ENCODE peak calls at places on chromosomes 5 and 9, in nine cellular contexts. One of them, this sample, is unnamed.

GRCh38 chr9:96567203-96567700 is 52.4 kb downstream of the CDC14B start:
- DNase-seq in activated B cell treated with CpG ODN at 0.5 μM for 24 hours: no peak
- DNase-seq in CD4-positive, alpha-beta T cell: no peak
- DNase-seq in A673: peak
- DNase-seq in brain microvascular endothelial cell: no peak
- DNase-seq in PC-3: no peak
- DNase-seq in fibroblast of mammary gland: peak
- DNase-seq in tibial artery: no peak
- DNase-seq in Panc1: no peak
- DNase-seq in this sample: no peak

GRCh38 chr5:136098171-136098570 is 34.5 kb upstream of the SMAD5 start:
- DNase-seq in activated B cell treated with CpG ODN at 0.5 μM for 24 hours: no peak
- DNase-seq in CD4-positive, alpha-beta T cell: no peak
- DNase-seq in A673: no peak
- DNase-seq in brain microvascular endothelial cell: no peak
- DNase-seq in PC-3: no peak
- DNase-seq in fibroblast of mammary gland: no peak
- DNase-seq in tibial artery: no peak
- DNase-seq in Panc1: no peak
- DNase-seq in this sample: no peak

GRCh38 chr9:133054966-133055365 is 6.8 kb upstream of the CEL start:
- DNase-seq in activated B cell treated with CpG ODN at 0.5 μM for 24 hours: no peak
- DNase-seq in CD4-positive, alpha-beta T cell: no peak
- DNase-seq in A673: no peak
- DNase-seq in brain microvascular endothelial cell: peak
- DNase-seq in PC-3: no peak
- DNase-seq in fibroblast of mammary gland: peak
- DNase-seq in tibial artery: no peak
- DNase-seq in Panc1: no peak
- DNase-seq in this sample: no peak

GRCh38 chr5:175797521-175798038 is 73.8 kb upstream of the CPLX2 start:
- DNase-seq in activated B cell treated with CpG ODN at 0.5 μM for 24 hours: no peak
- DNase-seq in CD4-positive, alpha-beta T cell: no peak
- DNase-seq in A673: no peak
- DNase-seq in brain microvascular endothelial cell: no peak
- DNase-seq in PC-3: peak
- DNase-seq in fibroblast of mammary gland: no peak
- DNase-seq in tibial artery: no peak
- DNase-seq in Panc1: no peak
- DNase-seq in this sample: no peak

GRCh38 chr5:132830436-132831094 is at the start of gene SHROOM1:
- DNase-seq in activated B cell treated with CpG ODN at 0.5 μM for 24 hours: peak
- DNase-seq in CD4-positive, alpha-beta T cell: no peak
- DNase-seq in A673: no peak
- DNase-seq in brain microvascular endothelial cell: no peak
- DNase-seq in PC-3: peak
- DNase-seq in fibroblast of mammary gland: peak
- DNase-seq in tibial artery: peak
- DNase-seq in Panc1: no peak
- DNase-seq in this sample: no peak

GRCh38 chr5:113081881-113082546 is 105.4 kb downstream of the DCP2 start:
- DNase-seq in activated B cell treated with CpG ODN at 0.5 μM for 24 hours: no peak
- DNase-seq in CD4-positive, alpha-beta T cell: no peak
- DNase-seq in A673: no peak
- DNase-seq in brain microvascular endothelial cell: peak
- DNase-seq in PC-3: peak
- DNase-seq in fibroblast of mammary gland: peak
- DNase-seq in tibial artery: no peak
- DNase-seq in Panc1: no peak
- DNase-seq in this sample: no peak

GRCh38 chr5:175851727-175852126 is 19.7 kb upstream of the CPLX2 start:
- DNase-seq in activated B cell treated with CpG ODN at 0.5 μM for 24 hours: no peak
- DNase-seq in CD4-positive, alpha-beta T cell: no peak
- DNase-seq in A673: no peak
- DNase-seq in brain microvascular endothelial cell: no peak
- DNase-seq in PC-3: no peak
- DNase-seq in fibroblast of mammary gland: no peak
- DNase-seq in tibial artery: no peak
- DNase-seq in Panc1: no peak
- DNase-seq in this sample: no peak

GRCh38 chr9:72294952-72295351 is 70.1 kb downstream of the ZFAND5 start:
- DNase-seq in activated B cell treated with CpG ODN at 0.5 μM for 24 hours: no peak
- DNase-seq in CD4-positive, alpha-beta T cell: no peak
- DNase-seq in A673: no peak
- DNase-seq in brain microvascular endothelial cell: no peak
- DNase-seq in PC-3: no peak
- DNase-seq in fibroblast of mammary gland: no peak
- DNase-seq in tibial artery: no peak
- DNase-seq in Panc1: no peak
- DNase-seq in this sample: no peak

GRCh38 chr9:14813336-14814020 is 90.9 kb upstream of the CER1 start:
- DNase-seq in activated B cell treated with CpG ODN at 0.5 μM for 24 hours: no peak
- DNase-seq in CD4-positive, alpha-beta T cell: no peak
- DNase-seq in A673: peak
- DNase-seq in brain microvascular endothelial cell: peak
- DNase-seq in PC-3: peak
- DNase-seq in fibroblast of mammary gland: peak
- DNase-seq in tibial artery: no peak
- DNase-seq in Panc1: no peak
- DNase-seq in this sample: no peak

GRCh38 chr9:104836235-104836634 is 72.3 kb downstream of the NIPSNAP3B start:
- DNase-seq in activated B cell treated with CpG ODN at 0.5 μM for 24 hours: no peak
- DNase-seq in CD4-positive, alpha-beta T cell: no peak
- DNase-seq in A673: peak
- DNase-seq in brain microvascular endothelial cell: no peak
- DNase-seq in PC-3: no peak
- DNase-seq in fibroblast of mammary gland: no peak
- DNase-seq in tibial artery: no peak
- DNase-seq in Panc1: no peak
- DNase-seq in this sample: no peak

GRCh38 chr5:1004598-1005361 is 3.8 kb upstream of the NKD2 start:
- DNase-seq in activated B cell treated with CpG ODN at 0.5 μM for 24 hours: peak
- DNase-seq in CD4-positive, alpha-beta T cell: peak
- DNase-seq in A673: peak
- DNase-seq in brain microvascular endothelial cell: no peak
- DNase-seq in PC-3: peak
- DNase-seq in fibroblast of mammary gland: peak
- DNase-seq in tibial artery: peak
- DNase-seq in Panc1: no peak
- DNase-seq in this sample: peak

GRCh38 chr5:127428748-127429147 is 88.7 kb upstream of the PRRC1 start:
- DNase-seq in activated B cell treated with CpG ODN at 0.5 μM for 24 hours: no peak
- DNase-seq in CD4-positive, alpha-beta T cell: no peak
- DNase-seq in A673: no peak
- DNase-seq in brain microvascular endothelial cell: no peak
- DNase-seq in PC-3: no peak
- DNase-seq in fibroblast of mammary gland: no peak
- DNase-seq in tibial artery: no peak
- DNase-seq in Panc1: no peak
- DNase-seq in this sample: no peak

GRCh38 chr5:157571357-157571827 is 4.2 kb downstream of the ADAM19 start:
- DNase-seq in activated B cell treated with CpG ODN at 0.5 μM for 24 hours: peak
- DNase-seq in CD4-positive, alpha-beta T cell: no peak
- DNase-seq in A673: no peak
- DNase-seq in brain microvascular endothelial cell: peak
- DNase-seq in PC-3: no peak
- DNase-seq in fibroblast of mammary gland: no peak
- DNase-seq in tibial artery: no peak
- DNase-seq in Panc1: no peak
- DNase-seq in this sample: no peak

GRCh38 chr5:160506006-160507004 is 84.7 kb downstream of the PTTG1 start:
- DNase-seq in activated B cell treated with CpG ODN at 0.5 μM for 24 hours: no peak
- DNase-seq in CD4-positive, alpha-beta T cell: peak
- DNase-seq in A673: peak
- DNase-seq in brain microvascular endothelial cell: peak
- DNase-seq in PC-3: no peak
- DNase-seq in fibroblast of mammary gland: peak
- DNase-seq in tibial artery: no peak
- DNase-seq in Panc1: no peak
- DNase-seq in this sample: peak

GRCh38 chr9:123550012-123550411 is 194.0 kb downstream of the CRB2 start:
- DNase-seq in activated B cell treated with CpG ODN at 0.5 μM for 24 hours: no peak
- DNase-seq in CD4-positive, alpha-beta T cell: no peak
- DNase-seq in A673: no peak
- DNase-seq in brain microvascular endothelial cell: no peak
- DNase-seq in PC-3: no peak
- DNase-seq in fibroblast of mammary gland: no peak
- DNase-seq in tibial artery: no peak
- DNase-seq in Panc1: no peak
- DNase-seq in this sample: no peak

GRCh38 chr5:69276422-69277174 is 41.9 kb downstream of the CDK7 start:
- DNase-seq in activated B cell treated with CpG ODN at 0.5 μM for 24 hours: no peak
- DNase-seq in CD4-positive, alpha-beta T cell: no peak
- DNase-seq in A673: no peak
- DNase-seq in brain microvascular endothelial cell: no peak
- DNase-seq in PC-3: peak
- DNase-seq in fibroblast of mammary gland: peak
- DNase-seq in tibial artery: no peak
- DNase-seq in Panc1: no peak
- DNase-seq in this sample: no peak

GRCh38 chr5:84017704-84018240 is 297.1 kb upstream of the HAPLN1 start:
- DNase-seq in activated B cell treated with CpG ODN at 0.5 μM for 24 hours: no peak
- DNase-seq in CD4-positive, alpha-beta T cell: no peak
- DNase-seq in A673: no peak
- DNase-seq in brain microvascular endothelial cell: peak
- DNase-seq in PC-3: peak
- DNase-seq in fibroblast of mammary gland: peak
- DNase-seq in tibial artery: no peak
- DNase-seq in Panc1: no peak
- DNase-seq in this sample: no peak

GRCh38 chr5:141814064-141814982 is 63.9 kb downstream of the PCDH1 start:
- DNase-seq in activated B cell treated with CpG ODN at 0.5 μM for 24 hours: peak
- DNase-seq in CD4-positive, alpha-beta T cell: no peak
- DNase-seq in A673: no peak
- DNase-seq in brain microvascular endothelial cell: peak
- DNase-seq in PC-3: peak
- DNase-seq in fibroblast of mammary gland: peak
- DNase-seq in tibial artery: no peak
- DNase-seq in Panc1: peak
- DNase-seq in this sample: no peak

GRCh38 chr5:87359106-87359505 is 53.6 kb downstream of the CCNH start:
- DNase-seq in activated B cell treated with CpG ODN at 0.5 μM for 24 hours: no peak
- DNase-seq in CD4-positive, alpha-beta T cell: no peak
- DNase-seq in A673: no peak
- DNase-seq in brain microvascular endothelial cell: no peak
- DNase-seq in PC-3: no peak
- DNase-seq in fibroblast of mammary gland: no peak
- DNase-seq in tibial artery: no peak
- DNase-seq in Panc1: no peak
- DNase-seq in this sample: no peak

GRCh38 chr5:148107608-148108007 is 43.8 kb downstream of the SPINK5 start:
- DNase-seq in activated B cell treated with CpG ODN at 0.5 μM for 24 hours: no peak
- DNase-seq in CD4-positive, alpha-beta T cell: no peak
- DNase-seq in A673: no peak
- DNase-seq in brain microvascular endothelial cell: no peak
- DNase-seq in PC-3: peak
- DNase-seq in fibroblast of mammary gland: peak
- DNase-seq in tibial artery: no peak
- DNase-seq in Panc1: no peak
- DNase-seq in this sample: no peak
- TF ChIP-seq CTCF in activated B cell treated with CpG ODN at 0.5 μM for 24 hours: no peak
- TF ChIP-seq CTCF in CD4-positive, alpha-beta T cell: no peak
- TF ChIP-seq CTCF in A673: no peak
- TF ChIP-seq CTCF in brain microvascular endothelial cell: no peak
- TF ChIP-seq CTCF in PC-3: peak
- TF ChIP-seq CTCF in fibroblast of mammary gland: no peak
- TF ChIP-seq CTCF in tibial artery: no peak
- TF ChIP-seq CTCF in Panc1: no peak
- TF ChIP-seq CTCF in this sample: no peak

DNA sequence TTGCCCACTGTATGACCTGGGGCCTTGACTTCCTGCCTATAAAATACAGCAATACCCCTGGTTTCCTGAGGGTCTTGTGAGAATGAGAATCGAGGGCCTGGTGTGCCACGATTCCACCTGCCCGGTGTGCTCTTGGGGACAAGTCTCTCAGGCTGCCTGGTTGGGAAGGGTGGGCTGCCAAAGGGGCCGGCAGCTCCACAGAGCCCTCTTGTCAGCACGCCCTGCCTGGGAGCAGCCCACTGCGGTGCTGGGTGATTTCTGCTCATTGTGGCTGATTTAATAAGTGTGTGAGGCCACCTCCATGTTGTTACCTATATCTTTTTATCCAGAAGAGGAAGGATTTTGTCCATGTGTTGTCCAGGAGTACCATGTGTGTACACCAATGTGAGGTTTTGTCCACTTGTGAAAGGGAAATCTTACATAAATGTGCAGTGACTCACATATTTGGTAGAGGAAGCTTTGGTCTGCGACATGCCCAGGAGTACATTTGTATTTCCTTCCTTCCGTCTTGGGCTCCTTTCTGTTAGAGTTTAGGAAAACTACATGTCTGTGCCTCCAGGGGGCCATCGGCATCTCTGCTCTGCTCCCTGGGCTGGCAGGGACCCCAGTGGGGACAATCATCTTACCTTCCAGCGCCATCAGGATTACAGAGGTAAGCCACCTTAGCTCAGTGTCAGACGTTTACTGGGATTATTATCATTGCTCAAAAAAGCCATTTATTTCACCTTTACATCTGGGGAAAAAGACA is 108.6 kb downstream of the PHF2 start:
- DNase-seq in activated B cell treated with CpG ODN at 0.5 μM for 24 hours: no peak
- DNase-seq in CD4-positive, alpha-beta T cell: no peak
- DNase-seq in A673: peak
- DNase-seq in brain microvascular endothelial cell: no peak
- DNase-seq in PC-3: peak
- DNase-seq in fibroblast of mammary gland: no peak
- DNase-seq in tibial artery: no peak
- DNase-seq in Panc1: no peak
- DNase-seq in this sample: no peak
- TF ChIP-seq CTCF in activated B cell treated with CpG ODN at 0.5 μM for 24 hours: no peak
- TF ChIP-seq CTCF in CD4-positive, alpha-beta T cell: no peak
- TF ChIP-seq CTCF in A673: peak
- TF ChIP-seq CTCF in brain microvascular endothelial cell: peak
- TF ChIP-seq CTCF in PC-3: peak
- TF ChIP-seq CTCF in fibroblast of mammary gland: peak
- TF ChIP-seq CTCF in tibial artery: no peak
- TF ChIP-seq CTCF in Panc1: peak
- TF ChIP-seq CTCF in this sample: no peak

DNA sequence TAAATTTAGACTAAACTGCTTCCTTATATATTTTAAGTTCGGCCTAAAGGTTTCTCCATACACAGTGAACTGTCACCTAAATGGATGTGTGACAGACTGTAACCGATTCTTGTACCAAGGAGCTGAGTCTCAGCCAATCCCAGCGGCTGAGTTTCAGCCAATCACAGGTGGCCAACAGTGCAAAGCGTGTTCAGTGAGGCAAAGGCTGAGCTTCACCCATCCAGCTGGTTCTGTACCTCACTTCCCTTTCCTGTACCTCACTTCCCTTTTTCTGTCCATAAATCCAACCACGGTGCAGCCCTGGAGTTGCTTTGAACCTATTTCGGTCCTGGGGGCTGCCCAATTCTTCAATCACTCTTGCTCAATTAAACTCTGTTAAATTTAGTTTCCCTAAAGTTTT is 15.7 kb upstream of the TBC1D9B start:
- DNase-seq in activated B cell treated with CpG ODN at 0.5 μM for 24 hours: no peak
- DNase-seq in CD4-positive, alpha-beta T cell: no peak
- DNase-seq in A673: no peak
- DNase-seq in brain microvascular endothelial cell: no peak
- DNase-seq in PC-3: no peak
- DNase-seq in fibroblast of mammary gland: no peak
- DNase-seq in tibial artery: no peak
- DNase-seq in Panc1: no peak
- DNase-seq in this sample: no peak
- TF ChIP-seq CTCF in activated B cell treated with CpG ODN at 0.5 μM for 24 hours: no peak
- TF ChIP-seq CTCF in CD4-positive, alpha-beta T cell: no peak
- TF ChIP-seq CTCF in A673: no peak
- TF ChIP-seq CTCF in brain microvascular endothelial cell: no peak
- TF ChIP-seq CTCF in PC-3: no peak
- TF ChIP-seq CTCF in fibroblast of mammary gland: no peak
- TF ChIP-seq CTCF in tibial artery: no peak
- TF ChIP-seq CTCF in Panc1: no peak
- TF ChIP-seq CTCF in this sample: no peak

GRCh38 chr9:6495484-6495883 is 82.5 kb downstream of the UHRF2 start:
- DNase-seq in activated B cell treated with CpG ODN at 0.5 μM for 24 hours: no peak
- DNase-seq in CD4-positive, alpha-beta T cell: no peak
- DNase-seq in A673: no peak
- DNase-seq in brain microvascular endothelial cell: no peak
- DNase-seq in PC-3: peak
- DNase-seq in fibroblast of mammary gland: no peak
- DNase-seq in tibial artery: no peak
- DNase-seq in Panc1: no peak
- DNase-seq in this sample: no peak
- TF ChIP-seq CTCF in activated B cell treated with CpG ODN at 0.5 μM for 24 hours: no peak
- TF ChIP-seq CTCF in CD4-positive, alpha-beta T cell: no peak
- TF ChIP-seq CTCF in A673: no peak
- TF ChIP-seq CTCF in brain microvascular endothelial cell: no peak
- TF ChIP-seq CTCF in PC-3: peak
- TF ChIP-seq CTCF in fibroblast of mammary gland: no peak
- TF ChIP-seq CTCF in tibial artery: no peak
- TF ChIP-seq CTCF in Panc1: no peak
- TF ChIP-seq CTCF in this sample: no peak